ENCODE peak calls at places on chromosomes 1 and 21, in four cellular contexts. N, H, Q and I are unnamed samples.
A peak's percentile ranks its signal among the peaks of the same experiment; 100 is the strongest.

GRCh38 chr1:214078950-214079349 is 91.2 kb downstream of the PROX1 start:
- DNase-seq in N (no peak), H (no peak), Q (no peak), I (no peak)

GRCh38 chr1:56494306-56494705 is 85.1 kb downstream of the PLPP3 start:
- DNase-seq in N (no peak), H (no peak), Q (no peak), I (no peak)

GRCh38 chr21:15943009-15943666 is 213.4 kb downstream of the USP25 start:
- DNase-seq in N (no peak), H (no peak), Q (no peak), I (no peak)

GRCh38 chr1:233730380-233730779 is 116.5 kb downstream of the KCNK1 start:
- DNase-seq in N (no peak), H (no peak), Q (no peak), I (no peak)

GRCh38 chr1:110620250-110620615 is 14.1 kb upstream of the KCNA2 start:
- DNase-seq in N (no peak), H (no peak), Q (no peak), I (no peak)

GRCh38 chr1:34013958-34014737 is 150.3 kb downstream of the HMGB4 start:
- DNase-seq in N (no peak), H (no peak), Q (peak; percentile 36), I (peak; percentile 23)

GRCh38 chr1:31954607-31955283 is 16.6 kb upstream of the PTP4A2 start:
- DNase-seq in N (peak; percentile 96), H (peak; percentile 90), Q (peak; percentile 89), I (peak; percentile 78)

GRCh38 chr1:156898151-156898550 is 4.6 kb downstream of the PEAR1 start:
- DNase-seq in N (peak; percentile 71), H (peak; percentile 27), Q (peak; percentile 76), I (peak; percentile 64)

GRCh38 chr1:89794406-89794805 is 26.4 kb upstream of the LRRC8D start:
- DNase-seq in N (no peak), H (no peak), Q (no peak), I (no peak)

GRCh38 chr1:1240822-1241587 is 5.5 kb downstream of the C1QTNF12 start:
- DNase-seq in N (no peak), H (no peak), Q (no peak), I (no peak)

GRCh38 chr1:54997711-54997986 is 1.1 kb upstream of the BSND start:
- DNase-seq in N (no peak), H (no peak), Q (no peak), I (no peak)

GRCh38 chr1:28374297-28374696 is 4.8 kb downstream of the PHACTR4 start:
- DNase-seq in N (no peak), H (no peak), Q (no peak), I (no peak)

GRCh38 chr1:229015791-229016190 is 255.1 kb upstream of the RAB4A start:
- DNase-seq in N (no peak), H (no peak), Q (no peak), I (no peak)

GRCh38 chr1:31458287-31458896 is 45.4 kb downstream of the SERINC2 start:
- DNase-seq in N (no peak), H (no peak), Q (no peak), I (no peak)

GRCh38 chr1:148264374-148265276 is 112.5 kb upstream of the NBPF11 start:
- DNase-seq in N (no peak), H (no peak), Q (no peak), I (peak; percentile 2)

GRCh38 chr1:5907386-5907785 is 84.8 kb downstream of the NPHP4 start:
- DNase-seq in N (no peak), H (no peak), Q (no peak), I (no peak)

GRCh38 chr1:171814692-171815091 is 26.6 kb upstream of the DNM3 start:
- DNase-seq in N (no peak), H (no peak), Q (no peak), I (no peak)

GRCh38 chr1:54403808-54404261 is 2.4 kb downstream of the SSBP3 start:
- DNase-seq in N (no peak), H (no peak), Q (no peak), I (peak; percentile 82)

GRCh38 chr1:5950201-5950895 is 41.9 kb downstream of the NPHP4 start:
- DNase-seq in N (no peak), H (no peak), Q (no peak), I (no peak)

DNA sequence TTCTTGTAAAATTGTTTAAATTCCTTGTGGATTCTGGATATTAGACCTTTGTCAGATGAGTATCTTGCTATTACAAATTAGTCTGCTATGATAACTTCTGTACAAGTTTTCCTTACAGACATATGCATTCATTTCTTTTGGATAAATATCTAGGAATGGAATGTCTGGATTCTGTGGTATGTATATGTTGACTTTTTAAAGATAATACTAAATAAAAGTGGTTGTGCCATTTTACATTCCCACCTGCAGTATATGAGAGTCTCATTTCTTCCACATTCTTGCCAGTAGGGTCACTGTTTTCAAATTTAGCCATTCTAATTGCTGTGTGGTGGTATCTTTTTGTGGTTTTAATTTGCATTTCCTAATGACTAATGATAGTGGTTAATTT is 53.9 kb downstream of the SYDE2 start:
- DNase-seq in N (no peak), H (no peak), Q (no peak), I (no peak)
- TF ChIP-seq CTCF in N (no peak), H (no peak), Q (no peak), I (no peak)

DNA sequence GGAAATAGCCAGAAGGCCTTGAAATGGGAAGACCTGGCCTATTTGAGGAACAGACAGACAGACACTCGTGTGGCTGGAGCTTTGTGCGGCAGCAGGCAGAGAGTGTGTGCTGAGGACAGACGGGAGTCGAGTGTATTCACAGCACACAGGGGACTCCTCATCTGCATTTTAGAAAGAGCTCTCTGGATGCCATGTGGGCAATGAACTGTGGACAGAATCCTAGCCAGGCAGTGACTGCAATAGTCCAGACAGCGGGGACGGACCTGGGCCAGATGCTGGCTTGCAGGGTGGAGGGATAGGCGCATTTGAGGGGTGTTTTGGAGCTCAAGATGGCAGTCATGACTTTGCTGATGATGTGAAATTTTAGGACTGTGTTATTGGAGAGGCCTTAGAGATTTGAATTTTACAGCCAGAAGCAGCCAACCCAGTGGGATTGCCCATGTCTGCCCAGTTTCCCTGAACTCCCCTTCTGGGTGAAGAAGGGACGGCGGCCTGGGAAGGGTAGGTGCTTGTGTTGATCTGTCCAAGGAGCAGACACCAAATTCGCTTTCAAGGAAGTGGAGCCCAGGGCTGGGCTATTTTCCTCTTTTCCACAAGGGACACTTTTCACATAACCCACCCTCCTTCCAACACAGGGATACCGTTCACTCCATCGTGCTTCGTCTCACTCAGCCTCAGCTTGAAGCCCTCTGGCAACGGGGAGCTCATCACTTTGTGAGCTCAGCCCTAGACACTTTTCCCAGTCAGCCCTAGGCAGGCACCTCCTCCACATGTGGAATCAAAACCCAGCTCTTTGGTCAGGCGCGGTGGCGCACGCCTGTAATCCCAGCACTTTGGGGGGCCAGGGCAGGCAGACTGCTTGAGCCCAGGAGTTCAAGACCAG is 43.8 kb downstream of the CHAF1B start:
- DNase-seq in N (no peak), H (no peak), Q (no peak), I (peak; percentile 29)
- H3K4me3 ChIP-seq in N (no peak overlapping the region), H (no peak overlapping the region), Q (no peak overlapping the region), I (no peak overlapping the region)

GRCh38 chr1:18234790-18235242 is 127.2 kb downstream of the IGSF21 start:
- DNase-seq in N (no peak), H (peak; percentile 11), Q (peak; percentile 6), I (peak; percentile 48)
- TF ChIP-seq CTCF in N (peak; percentile 35), H (no peak), Q (peak; percentile 19), I (peak; percentile 80)

GRCh38 chr1:26283226-26283853 is 3.5 kb downstream of the SH3BGRL3 start:
- DNase-seq in N (no peak), H (no peak), Q (no peak), I (no peak)

GRCh38 chr1:26280333-26281042 is 602 bp downstream of the SH3BGRL3 start:
- DNase-seq in N (no peak), H (no peak), Q (no peak), I (peak; percentile 90)

GRCh38 chr1:26282694-26283019 is 2.8 kb downstream of the SH3BGRL3 start:
- DNase-seq in N (no peak), H (no peak), Q (no peak), I (no peak)

GRCh38 chr1:26281091-26281958 is 1.4 kb downstream of the SH3BGRL3 start:
- DNase-seq in N (no peak), H (no peak), Q (no peak), I (no peak)

GRCh38 chr1:26281971-26282693 is 2.2 kb downstream of the SH3BGRL3 start:
- DNase-seq in N (no peak), H (no peak), Q (no peak), I (peak; percentile 80)
- H3K4me3 ChIP-seq in N (no peak overlapping the region), H (no peak overlapping the region), Q (peak overlapping the region; percentile 6), I (peak overlapping the region; percentile 34)

DNA sequence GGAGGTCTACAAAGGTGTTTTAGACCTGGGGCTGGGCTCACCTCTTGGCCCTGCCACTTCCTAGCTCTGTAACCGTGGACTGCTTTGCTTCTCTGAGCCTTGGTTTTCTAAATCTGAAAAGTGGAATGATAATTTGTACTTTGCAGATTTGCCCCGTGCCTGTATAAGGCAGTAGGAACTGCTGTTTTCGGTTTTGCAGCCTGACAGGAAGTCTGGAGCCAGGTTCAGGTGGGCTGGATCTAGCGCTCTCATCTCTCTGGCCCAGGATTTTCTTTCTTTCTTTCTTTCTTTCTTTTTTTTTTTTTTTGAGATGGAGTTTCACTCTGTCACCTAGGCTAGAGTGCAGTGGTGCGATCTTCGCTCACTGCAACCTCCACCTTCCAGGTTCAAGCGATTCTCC is 17.2 kb downstream of the IFNAR2 start:
- DNase-seq in N (no peak), H (no peak), Q (no peak), I (no peak)
- TF ChIP-seq CTCF in N (no peak), H (no peak), Q (no peak), I (no peak)

GRCh38 chr1:151762941-151763921 is at the start of gene MRPL9:
- DNase-seq in N (peak; percentile 79), H (peak; percentile 61), Q (peak; percentile 82), I (peak; percentile 91)

GRCh38 chr1:151759241-151759640 is 4.1 kb downstream of the MRPL9 start:
- DNase-seq in N (no peak), H (no peak), Q (no peak), I (no peak)

GRCh38 chr1:151760597-151761385 is 2.5 kb downstream of the MRPL9 start:
- DNase-seq in N (no peak), H (no peak), Q (no peak), I (no peak)

DNA sequence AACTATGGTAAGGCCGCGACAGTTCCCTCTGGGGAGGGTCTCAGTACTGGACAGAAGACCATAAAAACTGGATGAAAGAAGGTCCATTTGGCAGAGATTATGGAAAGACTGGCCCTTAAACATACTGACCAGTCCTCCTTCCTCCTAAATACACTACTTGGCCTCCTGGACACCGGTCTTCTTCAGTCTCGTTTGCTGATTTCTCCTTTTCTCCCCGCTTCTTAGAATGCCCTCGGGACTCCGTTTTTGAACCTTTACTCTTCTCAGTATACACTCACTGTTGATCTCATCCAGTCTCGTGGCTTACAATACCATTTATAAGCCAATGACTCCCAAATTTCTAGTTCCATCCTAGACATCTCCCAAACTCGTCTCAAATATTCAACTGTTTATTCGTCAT is 694 bp upstream of the MRPL9 start:
- DNase-seq in N (no peak), H (no peak), Q (no peak), I (peak; percentile 14)
- H3K4me3 ChIP-seq in N (peak overlapping the region; percentile 86), H (peak overlapping the region; percentile 79), Q (peak overlapping the region; percentile 87), I (peak overlapping the region; percentile 98)

GRCh38 chr1:50329332-50329932 is 93.8 kb downstream of the DMRTA2 start:
- DNase-seq in N (no peak), H (no peak), Q (no peak), I (no peak)
- TF ChIP-seq CTCF in N (no peak), H (no peak), Q (no peak), I (peak; percentile 13)

GRCh38 chr1:174991473-174991872 is 8.3 kb upstream of the CACYBP start:
- DNase-seq in N (no peak), H (no peak), Q (no peak), I (no peak)
- H3K4me3 ChIP-seq in N (no peak overlapping the region), H (no peak overlapping the region), Q (no peak overlapping the region), I (no peak overlapping the region)